ENCODE peak calls at places on chromosomes 3 and 15, in five cellular contexts. I is cardiac muscle cell, A is HCT116, W is right cardiac atrium, D is pancreas. K is an unnamed sample.

GRCh38 chr3:13145131-13145825 is 72.0 kb upstream of the IQSEC1 start:
- DNase-seq in I (no peak), A (peak; percentile 12), W (no peak), D (no peak), K (no peak)

GRCh38 chr3:36911990-36912804 is 32.7 kb downstream of the TRANK1 start:
- DNase-seq in I (peak; percentile 86), A (no peak), W (no peak), D (no peak), K (no peak)

GRCh38 chr3:20023663-20024417 is 11.8 kb upstream of the PP2D1 start:
- DNase-seq in I (peak; percentile 21), A (no peak), W (peak; percentile 68), D (no peak), K (no peak)

GRCh38 chr3:21390856-21391255 is 360.2 kb downstream of the ZNF385D start:
- DNase-seq in I (peak; percentile 21), A (no peak), W (no peak), D (no peak), K (no peak)

GRCh38 chr3:126747768-126748167 is 43.7 kb downstream of the CHCHD6 start:
- DNase-seq in I (no peak), A (no peak), W (no peak), D (no peak), K (no peak)

GRCh38 chr15:72173401-72173800 is 24.2 kb downstream of the GRAMD2A start:
- DNase-seq in I (no peak), A (no peak), W (no peak), D (no peak), K (no peak)

GRCh38 chr3:98722389-98722788 is 40.8 kb upstream of the ST3GAL6 start:
- DNase-seq in I (no peak), A (no peak), W (no peak), D (no peak), K (no peak)

GRCh38 chr3:49841126-49841525 is 15.2 kb downstream of the TRAIP start:
- DNase-seq in I (peak; percentile 30), A (peak; percentile 33), W (no peak), D (no peak), K (no peak)

GRCh38 chr3:138694287-138695007 is 85.9 kb downstream of the FAIM start:
- DNase-seq in I (peak; percentile 65), A (peak; percentile 47), W (no peak), D (no peak), K (no peak)

GRCh38 chr3:98596902-98597500 is 3.6 kb upstream of the CPOX start:
- DNase-seq in I (peak; percentile 50), A (peak; percentile 57), W (no peak), D (no peak), K (no peak)

GRCh38 chr3:144229237-144229830 is 257.7 kb downstream of the DIPK2A start:
- DNase-seq in I (peak; percentile 3), A (no peak), W (no peak), D (no peak), K (no peak)

GRCh38 chr15:77295446-77295845 is 124.5 kb downstream of the PEAK1 start:
- DNase-seq in I (peak; percentile 79), A (no peak), W (no peak), D (no peak), K (no peak)

DNA sequence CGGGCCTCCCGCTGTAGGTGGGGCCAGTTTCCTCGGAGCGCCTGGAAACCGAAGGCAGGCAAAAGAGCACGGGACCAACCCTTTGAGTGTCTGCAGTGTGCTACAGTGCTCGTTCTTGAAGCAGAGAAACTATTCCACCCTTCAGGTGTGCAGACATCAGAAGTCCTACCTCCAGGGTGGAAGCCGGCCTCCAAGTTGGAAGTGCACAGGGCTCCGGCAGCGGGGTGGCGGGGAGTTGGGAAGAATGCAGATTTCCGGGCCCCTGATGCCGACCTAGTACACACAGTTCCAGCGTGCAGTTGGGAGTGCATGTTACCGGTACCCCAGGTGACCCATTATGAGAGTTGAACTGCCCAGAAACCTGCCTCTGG is 3.0 kb downstream of the KLF13 start:
- DNase-seq in I (no peak), A (no peak), W (no peak), D (peak; percentile 79), K (no peak)
- H3K27ac ChIP-seq in I (no peak overlapping the region), A (no peak overlapping the region), W (peak overlapping the region; percentile 96), D (peak overlapping the region; percentile 53), K (peak overlapping the region; percentile 97)

GRCh38 chr15:39491917-39492490 is 88.9 kb upstream of the THBS1 start:
- DNase-seq in I (no peak), A (no peak), W (no peak), D (no peak), K (no peak)

GRCh38 chr15:39493393-39494067 is 87.3 kb upstream of the THBS1 start:
- DNase-seq in I (no peak), A (no peak), W (no peak), D (no peak), K (no peak)

GRCh38 chr15:39488498-39488897 is 92.4 kb upstream of the THBS1 start:
- DNase-seq in I (peak; percentile 38), A (no peak), W (peak; percentile 62), D (no peak), K (no peak)

GRCh38 chr15:39494462-39494861 is 86.4 kb upstream of the THBS1 start:
- DNase-seq in I (no peak), A (no peak), W (no peak), D (no peak), K (no peak)

DNA sequence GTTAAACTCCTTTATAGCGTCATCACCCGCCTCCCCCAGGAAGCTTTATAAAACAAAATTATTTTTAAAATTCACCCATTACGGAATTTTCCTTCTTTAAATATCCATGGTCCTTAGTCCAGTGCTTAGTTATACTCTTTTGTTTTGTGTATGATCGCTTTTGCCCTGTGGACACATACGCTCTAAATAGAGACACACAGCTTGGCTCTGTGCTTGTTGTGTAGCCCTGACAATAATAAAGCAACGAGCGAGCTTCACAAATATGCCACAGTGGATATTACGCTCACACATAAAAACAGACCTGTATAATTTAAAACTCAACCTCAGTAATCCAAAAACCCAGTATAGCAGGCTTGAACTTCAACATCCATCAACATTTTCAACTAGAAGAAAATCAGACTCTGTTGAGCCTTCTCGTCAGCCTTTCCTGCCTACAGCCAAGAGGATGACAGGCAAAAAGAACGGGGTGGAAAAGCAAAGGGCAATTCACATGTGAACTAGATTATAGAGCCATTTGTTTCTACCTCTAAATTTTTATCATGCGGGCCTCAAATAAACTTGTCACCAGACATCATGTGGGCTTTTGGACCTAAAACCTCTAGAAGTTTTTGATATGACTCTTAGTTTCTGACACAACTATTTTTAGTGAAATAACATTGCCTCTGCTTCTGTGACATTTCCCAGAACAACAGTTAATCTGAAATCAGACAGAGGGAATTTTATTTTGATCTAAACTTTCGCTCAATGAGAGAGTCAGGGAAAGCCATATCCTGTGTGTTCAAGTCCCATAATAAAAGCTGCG is 89.6 kb upstream of the THBS1 start:
- DNase-seq in I (no peak), A (no peak), W (no peak), D (no peak), K (no peak)
- H3K4me3 ChIP-seq in I (no peak overlapping the region), A (no peak overlapping the region), W (no peak overlapping the region), D (no peak overlapping the region), K (no peak overlapping the region)

GRCh38 chr15:78904599-78905358 is 32.1 kb downstream of the MORF4L1 start:
- DNase-seq in I (no peak), A (no peak), W (no peak), D (no peak), K (no peak)
- H3K27ac ChIP-seq in I (peak overlapping the region; percentile 57), A (no peak overlapping the region), W (no peak overlapping the region), D (no peak overlapping the region), K (no peak overlapping the region)

GRCh38 chr3:147419062-147419701 is 10.0 kb downstream of the ZIC1 start:
- DNase-seq in I (peak; percentile 57), A (no peak), W (peak; percentile 70), D (peak; percentile 80), K (peak; percentile 84)

GRCh38 chr3:147422226-147422933 is 13.2 kb downstream of the ZIC1 start:
- DNase-seq in I (no peak), A (no peak), W (no peak), D (no peak), K (no peak)

GRCh38 chr3:147421184-147421912 is 12.2 kb downstream of the ZIC1 start:
- DNase-seq in I (no peak), A (no peak), W (no peak), D (peak; percentile 73), K (no peak)

GRCh38 chr3:147419731-147420360 is 10.7 kb downstream of the ZIC1 start:
- DNase-seq in I (no peak), A (no peak), W (no peak), D (no peak), K (no peak)

DNA sequence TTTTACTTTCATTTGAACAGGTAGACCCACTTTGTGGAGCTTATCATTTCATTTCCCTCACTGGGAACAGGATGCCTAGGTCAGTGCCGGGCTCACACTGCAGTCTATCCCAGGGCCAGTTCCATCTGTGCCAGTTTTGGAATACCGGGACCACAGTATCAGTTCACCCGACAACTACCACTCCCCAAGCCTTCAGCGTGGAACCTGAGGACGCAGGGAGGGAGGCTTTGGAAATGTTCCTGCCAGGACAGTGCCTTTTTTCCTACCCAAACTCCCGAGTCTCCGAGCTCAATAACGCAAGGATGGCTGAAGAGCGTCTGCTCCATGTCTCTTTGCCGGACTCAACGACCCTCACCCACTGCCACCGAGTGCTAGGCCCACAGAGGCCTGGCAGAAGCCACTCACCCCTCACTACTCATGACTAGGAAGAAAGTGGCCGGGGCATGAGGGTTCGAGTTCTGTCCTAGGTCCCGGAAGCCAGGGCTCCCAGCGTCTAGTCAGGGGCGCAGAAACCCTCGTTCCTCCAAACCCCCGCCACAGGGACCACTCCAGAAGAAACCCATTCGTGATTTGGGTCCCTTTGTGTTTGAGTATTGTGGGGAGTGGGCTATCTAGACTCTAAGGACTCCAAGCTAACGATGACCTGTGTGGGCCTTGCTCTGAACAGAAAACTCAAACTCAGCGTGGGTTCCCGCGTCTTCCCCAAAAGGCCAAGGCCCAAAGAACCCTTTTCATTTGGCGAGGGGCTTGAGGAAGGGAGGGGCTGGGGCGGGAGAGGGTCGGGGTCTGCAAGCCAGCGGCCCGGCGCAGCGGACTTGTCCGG is 11.4 kb downstream of the ZIC1 start:
- DNase-seq in I (no peak), A (no peak), W (no peak), D (peak; percentile 38), K (no peak)
- H3K4me3 ChIP-seq in I (peak overlapping the region; percentile 9), A (no peak overlapping the region), W (no peak overlapping the region), D (no peak overlapping the region), K (peak overlapping the region; percentile 60)

K was measured in psoas muscle.